ENCODE peak calls at places on chromosomes 7 and 10, in four cellular contexts. J is fibroblast of lung, Y is aorta, E is ovary. A is an unnamed sample.

GRCh38 chr10:93058139-93058538 is 2.5 kb upstream of the CYP26C1 start:
- DNase-seq in J (no peak), Y (no peak), E (no peak), A (no peak)

GRCh38 chr10:46018453-46019169 is 11.8 kb downstream of the NCOA4 start:
- DNase-seq in J (peak; percentile 69), Y (no peak), E (no peak), A (no peak)

GRCh38 chr10:83990126-83990525 is 149.2 kb upstream of the GHITM start:
- DNase-seq in J (no peak), Y (no peak), E (no peak), A (no peak)

GRCh38 chr7:82029236-82029635 is 259.4 kb upstream of the HGF start:
- DNase-seq in J (peak; percentile 53), Y (no peak), E (no peak), A (no peak)

GRCh38 chr10:125144209-125144608 is 16.2 kb downstream of the CTBP2 start:
- DNase-seq in J (no peak), Y (peak; percentile 4), E (no peak), A (no peak)

GRCh38 chr10:48309711-48310226 is 3.3 kb downstream of the MAPK8 start:
- DNase-seq in J (peak; percentile 88), Y (no peak), E (no peak), A (no peak)

GRCh38 chr10:127033569-127034175 is 128.4 kb downstream of the DOCK1 start:
- DNase-seq in J (no peak), Y (no peak), E (no peak), A (no peak)

GRCh38 chr7:84021292-84021898 is 173.2 kb downstream of the SEMA3A start:
- DNase-seq in J (peak; percentile 72), Y (no peak), E (no peak), A (no peak)

GRCh38 chr7:2843711-2844152 is 376 bp downstream of the GNA12 start:
- DNase-seq in J (peak; percentile 47), Y (peak; percentile 83), E (peak; percentile 44), A (peak; percentile 51)

GRCh38 chr10:60964257-60965235 is 20.6 kb upstream of the RHOBTB1 start:
- DNase-seq in J (peak; percentile 86), Y (no peak), E (peak; percentile 62), A (peak; percentile 82)

GRCh38 chr7:460374-461117 is 59.1 kb downstream of the PDGFA start:
- DNase-seq in J (peak; percentile 47), Y (peak; percentile 79), E (no peak), A (peak; percentile 65)

GRCh38 chr7:1555046-1555812 is 776 bp downstream of the TMEM184A start:
- DNase-seq in J (peak; percentile 85), Y (no peak), E (peak; percentile 69), A (no peak)

GRCh38 chr10:15541376-15541775 is 170.3 kb upstream of the FAM171A1 start:
- DNase-seq in J (no peak), Y (no peak), E (no peak), A (no peak)

GRCh38 chr10:36499696-36500095 is 625.7 kb upstream of the ANKRD30A start:
- DNase-seq in J (peak; percentile 52), Y (no peak), E (no peak), A (no peak)

GRCh38 chr7:129612112-129613015 is 844 bp downstream of the NRF1 start:
- DNase-seq in J (peak; percentile 43), Y (peak; percentile 85), E (peak; percentile 65), A (peak; percentile 56)

GRCh38 chr7:16098585-16099179 is 322.7 kb downstream of the CRPPA start:
- DNase-seq in J (no peak), Y (no peak), E (no peak), A (no peak)

GRCh38 chr10:45460235-45460878 is 86.3 kb downstream of the ALOX5 start:
- DNase-seq in J (no peak), Y (no peak), E (no peak), A (no peak)

GRCh38 chr7:135661311-135662122 is 797 bp upstream of the STMP1 start:
- DNase-seq in J (no peak), Y (no peak), E (no peak), A (no peak)

GRCh38 chr7:90580051-90580450 is 16.1 kb upstream of the CDK14 start:
- DNase-seq in J (peak; percentile 61), Y (no peak), E (no peak), A (no peak)

GRCh38 chr7:151172273-151173141 is 5.0 kb upstream of the GBX1 start:
- DNase-seq in J (peak; percentile 46), Y (peak; percentile 93), E (peak; percentile 65), A (peak; percentile 87)

GRCh38 chr7:74606101-74606908 is 51.2 kb upstream of the GTF2I start:
- DNase-seq in J (peak; percentile 34), Y (peak; percentile 87), E (no peak), A (no peak)

GRCh38 chr10:102267748-102268147 is 22.4 kb downstream of the GBF1 start:
- DNase-seq in J (peak; percentile 70), Y (no peak), E (no peak), A (no peak)

GRCh38 chr7:99218406-99219184 is 10.7 kb upstream of the KPNA7 start:
- DNase-seq in J (no peak), Y (no peak), E (no peak), A (no peak)

GRCh38 chr7:112192236-112193154 is 13.7 kb downstream of the DOCK4 start:
- DNase-seq in J (peak; percentile 76), Y (no peak), E (no peak), A (no peak)

GRCh38 chr7:35700865-35701264 is 5.9 kb upstream of the HERPUD2 start:
- DNase-seq in J (no peak), Y (no peak), E (no peak), A (no peak)

GRCh38 chr10:120788756-120789155 is 62.4 kb upstream of the WDR11 start:
- DNase-seq in J (no peak), Y (no peak), E (no peak), A (peak; percentile 51)

GRCh38 chr7:80552304-80552703 is 40.4 kb upstream of the GNAT3 start:
- DNase-seq in J (peak; percentile 27), Y (no peak), E (no peak), A (no peak)

GRCh38 chr10:28913436-28913835 is 236.1 kb downstream of the BAMBI start:
- DNase-seq in J (no peak), Y (no peak), E (no peak), A (no peak)

GRCh38 chr7:101941481-101942383 is 124.3 kb downstream of the CUX1 start:
- DNase-seq in J (peak; percentile 82), Y (peak; percentile 37), E (peak; percentile 62), A (no peak)

GRCh38 chr10:76576276-76576962 is 1061.2 kb downstream of the KCNMA1 start:
- DNase-seq in J (peak; percentile 88), Y (no peak), E (no peak), A (no peak)

DNA sequence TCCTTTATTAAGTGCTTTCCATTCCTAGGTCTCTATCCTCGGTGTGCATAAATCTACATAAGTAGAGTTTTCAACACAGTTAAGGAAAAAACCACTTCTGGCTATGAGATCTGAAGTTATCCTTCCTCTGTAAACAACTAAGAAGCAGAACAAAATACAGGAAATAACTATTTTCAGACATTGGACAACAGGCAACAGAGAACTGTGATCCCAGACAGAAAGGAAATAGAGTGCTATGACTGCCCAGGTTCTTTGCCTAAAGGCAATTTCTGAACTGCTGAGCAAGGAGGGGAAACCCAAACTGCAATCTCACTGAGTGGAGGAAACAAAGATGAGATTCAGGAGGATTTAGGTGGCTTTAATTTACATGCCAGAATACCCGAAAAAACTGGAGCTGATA is 285.4 kb downstream of the SNX13 start:
- DNase-seq in J (no peak), Y (no peak), E (no peak), A (no peak)
- H3K27ac ChIP-seq in J (no peak overlapping the region), Y (no peak overlapping the region), E (no peak overlapping the region), A (no peak overlapping the region)

GRCh38 chr10:122548699-122549098 is 11.9 kb upstream of the DMBT1 start:
- DNase-seq in J (no peak), Y (no peak), E (no peak), A (no peak)
- H3K4me3 ChIP-seq in J (no peak overlapping the region), Y (no peak overlapping the region), E (no peak overlapping the region), A (no peak overlapping the region)

DNA sequence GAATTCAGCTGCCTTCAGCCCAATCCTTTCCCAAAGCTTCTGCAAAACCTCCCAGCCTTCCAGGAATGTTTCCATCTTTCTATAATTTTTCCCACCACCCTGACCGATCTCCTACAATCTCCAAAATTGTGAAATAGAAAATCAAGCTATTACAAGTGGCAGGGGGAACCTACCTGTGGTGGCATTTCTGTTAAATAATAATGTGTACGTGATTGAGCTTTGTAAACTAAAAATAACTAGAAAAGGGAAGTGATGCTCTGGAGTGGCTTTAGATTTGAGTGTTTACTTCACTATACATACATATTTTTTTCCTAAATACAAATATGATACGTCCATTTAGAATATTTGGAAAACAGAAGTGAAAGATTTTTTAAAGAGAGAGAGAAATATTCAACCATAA is 593.6 kb downstream of the GRM8 start:
- DNase-seq in J (no peak), Y (no peak), E (no peak), A (no peak)
- H3K4me1 ChIP-seq in J (no peaks in the 10 kb centered on the region), Y (no peaks in the 10 kb centered on the region), E (no peaks in the 10 kb centered on the region), A (peaks cover 14% of the 10 kb centered on the region)

GRCh38 chr7:4742852-4743251 is 32.6 kb upstream of the AP5Z1 start:
- DNase-seq in J (peak; percentile 34), Y (no peak), E (no peak), A (no peak)

GRCh38 chr7:4744391-4745264 is 30.8 kb upstream of the AP5Z1 start:
- DNase-seq in J (peak; percentile 100), Y (peak; percentile 99), E (peak; percentile 98), A (peak; percentile 98)

GRCh38 chr7:4740796-4741195 is 34.6 kb upstream of the AP5Z1 start:
- DNase-seq in J (no peak), Y (no peak), E (no peak), A (no peak)

GRCh38 chr7:4739528-4739992 is 35.9 kb upstream of the AP5Z1 start:
- DNase-seq in J (peak; percentile 62), Y (no peak), E (no peak), A (peak; percentile 83)

DNA sequence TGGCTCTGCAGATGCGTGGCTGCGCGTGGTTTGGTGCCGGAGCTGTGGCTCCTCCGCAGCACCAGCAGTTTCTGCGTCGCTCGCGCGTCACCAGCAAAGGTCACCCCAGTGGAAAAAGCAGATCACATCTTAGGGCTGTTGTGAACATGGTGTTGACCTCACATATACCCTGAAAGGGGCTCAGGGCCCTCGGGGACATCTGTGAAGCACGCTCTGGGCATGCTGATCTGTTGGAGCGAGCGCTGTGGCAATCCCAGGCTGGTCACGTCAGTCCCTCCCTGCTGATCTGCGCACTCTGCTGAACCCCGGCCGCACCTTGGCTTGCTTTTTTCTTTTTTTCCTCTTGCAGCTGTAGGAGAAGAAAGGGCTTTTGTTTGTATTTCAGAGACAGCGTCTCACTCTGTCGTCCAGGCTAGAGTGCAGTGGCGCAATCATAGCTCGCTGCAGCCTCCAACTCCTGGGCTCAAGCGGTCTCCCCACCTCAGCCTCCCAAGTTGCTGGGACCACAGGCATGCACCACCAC is 33.3 kb upstream of the AP5Z1 start:
- DNase-seq in J (peak; percentile 17), Y (no peak), E (no peak), A (no peak)
- H3K27ac ChIP-seq in J (no peak overlapping the region), Y (no peak overlapping the region), E (no peak overlapping the region), A (no peak overlapping the region)